ENCODE peak calls at places on chromosomes 4 and X, in seven cellular contexts. B is tibial artery, U is endothelial cell of umbilical vein, F is WERI-Rb-1, Y is adrenal gland, O is lung, S is astrocyte. V is an unnamed sample. For H3K36me3, the result is how much of the 10 kb centered on the place peaks cover.

GRCh38 chrX:5957506-5957905 is 271.2 kb downstream of the NLGN4X start:
- DNase-seq in B (no peak), U (no peak), F (no peak), Y (no peak), O (no peak), S (peak), V (peak)

GRCh38 chr4:173332021-173332487 is 2.1 kb downstream of the HMGB2 start:
- DNase-seq in B (no peak), U (peak), F (no peak), Y (no peak), O (no peak), S (no peak), V (peak)

GRCh38 chr4:147777456-147778091 is 45.7 kb downstream of the ARHGAP10 start:
- DNase-seq in B (no peak), U (no peak), F (no peak), Y (no peak), O (no peak), S (no peak), V (peak)

GRCh38 chr4:122514671-122515070 is 58.1 kb upstream of the IL2 start:
- DNase-seq in B (no peak), U (no peak), F (no peak), Y (no peak), O (no peak), S (no peak), V (no peak)

GRCh38 chrX:43316161-43316560 is 339.9 kb upstream of the MAOA start:
- DNase-seq in B (no peak), U (no peak), F (no peak), Y (no peak), O (no peak), S (no peak), V (no peak)

GRCh38 chr4:8939887-8940742 is 68.5 kb upstream of the HMX1 start:
- DNase-seq in B (no peak), U (no peak), F (no peak), Y (no peak), O (no peak), S (no peak), V (no peak)

GRCh38 chr4:169420291-169420690 is 149.5 kb upstream of the SH3RF1 start:
- DNase-seq in B (no peak), U (no peak), F (no peak), Y (no peak), O (no peak), S (no peak), V (no peak)

GRCh38 chrX:9899640-9900075 is 67.5 kb upstream of the CLDN34 start:
- DNase-seq in B (no peak), U (peak), F (peak), Y (no peak), O (no peak), S (peak), V (no peak)

GRCh38 chrX:121389976-121390709 is 342.7 kb downstream of the GLUD2 start:
- DNase-seq in B (no peak), U (no peak), F (no peak), Y (no peak), O (no peak), S (peak), V (peak)

DNA sequence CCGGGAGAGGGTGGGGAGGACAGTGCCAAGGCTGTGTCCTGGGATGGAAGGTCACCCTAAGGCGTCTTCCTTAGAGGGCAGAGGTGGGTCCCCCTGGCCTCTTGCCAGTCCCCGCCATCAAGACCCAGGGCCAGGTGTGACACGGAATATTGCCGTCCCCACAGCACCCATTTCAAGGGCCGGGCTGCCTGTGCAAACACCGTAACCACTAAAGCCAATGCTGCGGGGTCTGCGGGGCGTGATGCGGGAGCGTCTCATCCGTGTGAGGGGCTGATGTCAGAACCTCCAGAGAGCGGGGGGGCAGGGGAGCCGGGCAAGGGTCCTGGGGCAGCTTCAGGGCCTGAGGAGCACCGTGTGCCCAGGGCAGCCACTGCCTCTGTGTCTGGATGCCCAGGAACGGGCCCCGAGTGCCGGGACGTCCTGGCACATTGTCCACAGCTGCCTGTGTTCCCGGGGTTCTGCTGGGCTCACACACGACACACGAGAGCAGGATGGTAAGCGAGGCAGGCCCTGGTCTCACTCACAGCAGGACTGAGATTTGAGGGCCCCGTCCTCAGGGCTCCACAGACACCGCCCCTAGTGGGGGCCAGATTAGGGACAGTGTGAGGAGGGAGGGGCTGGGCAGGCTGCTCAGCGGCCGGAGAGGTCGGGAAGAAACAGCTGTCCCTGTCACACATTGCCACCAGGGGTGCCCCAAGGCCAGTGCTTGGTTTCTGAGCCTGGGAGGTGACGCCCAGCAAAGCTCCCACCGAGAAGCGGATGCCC is 29.2 kb downstream of the NKX1-1 start:
- DNase-seq in B (peak), U (no peak), F (peak), Y (no peak), O (no peak), S (no peak), V (no peak)
- H3K36me3 ChIP-seq in B (half or more), U (under half), F (under half), Y (under half), O (under half), S (under half), V (under half)

GRCh38 chr4:125319311-125319710 is 4.6 kb downstream of the FAT4 start:
- DNase-seq in B (no peak), U (peak), F (no peak), Y (no peak), O (no peak), S (peak), V (no peak)
- H3K4me3 ChIP-seq in B (peak), U (no peak), F (no peak), Y (no peak), O (no peak), S (no peak), V (no peak)

DNA sequence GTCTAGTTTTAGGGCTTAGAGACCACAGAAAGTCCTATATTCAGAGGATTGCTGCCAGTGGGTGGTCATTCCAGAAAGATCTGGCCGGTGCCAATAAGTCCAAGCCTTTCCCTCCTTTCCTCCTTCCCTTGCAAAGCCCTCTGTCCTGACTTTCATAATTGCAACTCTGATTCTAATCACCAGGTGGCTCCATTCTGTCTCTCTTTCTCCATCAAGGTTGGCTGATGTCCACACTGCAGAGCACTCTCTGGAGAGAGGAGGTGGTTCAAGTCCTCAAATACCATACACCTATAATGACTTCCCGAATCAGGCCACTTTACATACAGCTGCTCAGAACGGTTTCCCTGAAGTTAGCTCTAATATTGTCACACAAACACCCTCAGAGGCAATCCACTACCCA is 22.4 kb upstream of the ARMCX4 start:
- DNase-seq in B (no peak), U (peak), F (no peak), Y (peak), O (peak), S (no peak), V (peak)
- TF ChIP-seq CTCF in B (no peak), U (no peak), F (peak), Y (no peak), O (no peak), S (peak), V (peak)

GRCh38 chrX:47452112-47452511 is 30.9 kb downstream of the ZNF41 start:
- DNase-seq in B (no peak), U (no peak), F (no peak), Y (no peak), O (no peak), S (no peak), V (no peak)
- H3K36me3 ChIP-seq in B (half or more), U (under half), F (under half), Y (under half), O (under half), S (under half), V (under half)

GRCh38 chrX:137032378-137032694 is 1.5 kb downstream of the GPR101 start:
- DNase-seq in B (no peak), U (no peak), F (no peak), Y (no peak), O (no peak), S (no peak), V (no peak)
- H3K4me3 ChIP-seq in B (peak), U (no peak), F (peak), Y (no peak), O (no peak), S (peak), V (peak)

GRCh38 chrX:134999469-134999868 is 8.7 kb downstream of the SMIM10 start:
- DNase-seq in B (no peak), U (peak), F (no peak), Y (no peak), O (no peak), S (peak), V (peak)
- TF ChIP-seq CTCF in B (peak), U (peak), F (no peak), Y (peak), O (no peak), S (peak), V (peak)

GRCh38 chr4:26866203-26866602 is 5.6 kb downstream of the STIM2 start:
- DNase-seq in B (no peak), U (no peak), F (no peak), Y (no peak), O (no peak), S (no peak), V (no peak)
- H3K36me3 ChIP-seq in B (under half), U (under half), F (under half), Y (under half), O (under half), S (under half), V (under half)

DNA sequence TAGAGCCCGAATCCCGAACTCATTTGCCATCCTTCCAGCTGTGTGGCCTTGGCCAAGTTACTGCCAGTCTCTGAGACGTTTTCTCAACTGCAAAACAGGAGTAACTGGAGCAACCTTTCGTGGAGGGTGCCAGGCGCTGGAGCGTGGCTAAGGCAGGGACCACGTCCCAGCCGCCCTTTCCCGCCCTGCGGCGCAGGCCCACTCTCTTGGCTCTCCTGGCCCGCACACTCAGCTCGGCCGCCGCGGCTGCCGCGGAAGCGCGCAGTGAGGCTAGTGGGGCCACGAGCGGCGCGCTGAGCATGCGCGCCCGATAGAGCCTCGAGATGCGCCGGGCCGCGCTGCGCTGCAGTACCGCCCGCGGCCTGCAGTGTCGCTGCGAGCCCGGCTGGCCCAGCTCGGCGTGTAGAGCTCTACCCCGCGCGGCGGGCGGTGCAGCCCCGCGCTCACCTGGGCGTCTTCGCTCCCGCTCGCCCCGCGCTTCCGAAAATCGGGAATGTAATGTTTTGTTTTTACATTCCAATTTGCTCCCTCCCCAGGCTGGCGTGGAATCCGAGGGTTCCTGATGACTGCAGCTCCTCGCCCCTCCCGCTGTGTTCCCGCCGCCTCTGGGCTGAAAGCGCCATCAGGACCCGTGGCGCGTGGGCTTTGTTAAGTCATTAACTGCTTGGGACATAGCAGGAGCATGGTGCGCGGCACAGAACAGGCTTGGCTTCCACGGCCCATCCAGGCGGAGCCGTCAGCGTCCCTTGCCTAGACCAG is 4.0 kb upstream of the ZNF518B start:
- DNase-seq in B (peak), U (peak), F (no peak), Y (peak), O (peak), S (peak), V (peak)
- H3K4me3 ChIP-seq in B (no peak), U (no peak), F (no peak), Y (no peak), O (no peak), S (peak), V (no peak)